ENCODE peak calls at places on chromosome 9, in four cellular contexts. J is Right ventricle myocardium inferior, Y is left colon, H is brain microvascular endothelial cell. R is an unnamed sample.

GRCh38 chr9:70021026-70021571 is 22.5 kb upstream of the MAMDC2 start:
- DNase-seq in Y (no peak), J (peak; percentile 82), H (peak; percentile 89), R (no peak)

GRCh38 chr9:76423216-76424177 is 29.3 kb upstream of the RFK start:
- DNase-seq in J (no peak), Y (no peak), H (no peak), R (no peak)

GRCh38 chr9:134861586-134862334 is 18.9 kb upstream of the FCN2 start:
- DNase-seq in Y (no peak), H (no peak), J (no peak), R (no peak)

GRCh38 chr9:122816163-122816867 is 12.1 kb downstream of the PDCL start:
- DNase-seq in H (peak; percentile 59), J (peak; percentile 74), Y (peak; percentile 34), R (no peak)

GRCh38 chr9:19976226-19976625 is 187.4 kb upstream of the SLC24A2 start:
- DNase-seq in Y (no peak), J (no peak), H (no peak), R (no peak)

GRCh38 chr9:77710276-77710675 is 62.2 kb upstream of the GNA14 start:
- DNase-seq in Y (no peak), H (no peak), J (no peak), R (no peak)

GRCh38 chr9:94656976-94657375 is 17.7 kb upstream of the FBP1 start:
- DNase-seq in H (no peak), J (no peak), Y (no peak), R (no peak)

GRCh38 chr9:78860806-78861475 is 564.0 kb downstream of the PSAT1 start:
- DNase-seq in H (peak; percentile 51), Y (no peak), J (no peak), R (no peak)

GRCh38 chr9:21591221-21592062 is 109.3 kb upstream of the IFNE start:
- DNase-seq in J (no peak), Y (no peak), H (peak; percentile 98), R (peak; percentile 95)

GRCh38 chr9:134606951-134607733 is 34.5 kb upstream of the COL5A1 start:
- DNase-seq in Y (no peak), H (no peak), J (no peak), R (no peak)

GRCh38 chr9:127550751-127551150 is 61.3 kb upstream of the STXBP1 start:
- DNase-seq in H (no peak), J (peak; percentile 44), Y (no peak), R (no peak)

GRCh38 chr9:37410354-37410861 is 12.1 kb upstream of the GRHPR start:
- DNase-seq in Y (no peak), J (no peak), H (no peak), R (no peak)

GRCh38 chr9:110942522-110942921 is 95.7 kb downstream of the LPAR1 start:
- DNase-seq in J (no peak), Y (no peak), H (peak; percentile 54), R (peak; percentile 58)

GRCh38 chr9:93098236-93098946 is 2.4 kb downstream of the CARD19 start:
- DNase-seq in J (peak; percentile 93), H (peak; percentile 94), Y (peak; percentile 76), R (peak; percentile 93)

GRCh38 chr9:130128251-130128650 is 44.0 kb upstream of the NCS1 start:
- DNase-seq in Y (no peak), J (no peak), H (no peak), R (no peak)

GRCh38 chr9:99184427-99185327 is 37.1 kb downstream of the ALG2 start:
- DNase-seq in Y (peak; percentile 84), J (peak; percentile 88), H (peak; percentile 89), R (peak; percentile 52)

GRCh38 chr9:120932086-120932818 is 5.7 kb upstream of the TRAF1 start:
- DNase-seq in J (no peak), H (no peak), Y (no peak), R (no peak)

GRCh38 chr9:84758817-84759216 is 89.3 kb downstream of the NTRK2 start:
- DNase-seq in Y (no peak), J (no peak), H (no peak), R (no peak)

GRCh38 chr9:6355728-6356127 is 27.6 kb downstream of the TPD52L3 start:
- DNase-seq in J (no peak), H (peak; percentile 7), Y (no peak), R (peak; percentile 46)

GRCh38 chr9:36855443-36856315 is 178.4 kb downstream of the PAX5 start:
- DNase-seq in H (no peak), Y (peak; percentile 59), J (no peak), R (no peak)

GRCh38 chr9:124108216-124108615 is 96.6 kb downstream of the LHX2 start:
- DNase-seq in J (no peak), H (no peak), Y (no peak), R (no peak)

GRCh38 chr9:673966-674526 is 167.5 kb upstream of the DMRT1 start:
- DNase-seq in H (no peak), J (no peak), Y (no peak), R (no peak)

GRCh38 chr9:29160763-29161353 is 1587.6 kb upstream of the C9orf72 start:
- DNase-seq in J (no peak), H (no peak), Y (no peak), R (no peak)

GRCh38 chr9:95666096-95666784 is 149.5 kb upstream of the PTCH1 start:
- DNase-seq in H (no peak), Y (no peak), J (no peak), R (no peak)

GRCh38 chr9:38144421-38144820 is 75.4 kb upstream of the SHB start:
- DNase-seq in J (no peak), Y (no peak), H (peak; percentile 43), R (peak; percentile 12)

GRCh38 chr9:7935666-7936065 is 136.1 kb upstream of the DMAC1 start:
- DNase-seq in J (no peak), Y (no peak), H (no peak), R (no peak)

GRCh38 chr9:13082796-13083195 is 196.7 kb downstream of the MPDZ start:
- DNase-seq in H (no peak), J (no peak), Y (no peak), R (peak; percentile 5)

GRCh38 chr9:95005276-95006141 is 279.0 kb downstream of the AOPEP start:
- DNase-seq in J (no peak), Y (peak; percentile 25), H (no peak), R (no peak)

GRCh38 chr9:99778308-99778707 is 43.4 kb upstream of the NR4A3 start:
- DNase-seq in Y (no peak), J (no peak), H (peak; percentile 92), R (peak; percentile 30)

GRCh38 chr9:933356-933755 is 43.1 kb upstream of the DMRT3 start:
- DNase-seq in H (no peak), Y (no peak), J (no peak), R (no peak)